ENCODE peak calls at places on chromosomes 2 and 18, in five cellular contexts. One of them, this sample, is unnamed.

GRCh38 chr2:235774153-235774552 is 280.3 kb downstream of the AGAP1 start:
- DNase-seq in thoracic aorta: no peak
- DNase-seq in CD8-positive, alpha-beta T cell: no peak
- DNase-seq in cardiac muscle cell: no peak
- DNase-seq in H7: peak
- DNase-seq in this sample: no peak

GRCh38 chr18:4106407-4107033 is 348.6 kb downstream of the DLGAP1 start:
- DNase-seq in thoracic aorta: peak
- DNase-seq in CD8-positive, alpha-beta T cell: peak
- DNase-seq in cardiac muscle cell: peak
- DNase-seq in H7: peak
- DNase-seq in this sample: peak

GRCh38 chr2:166665991-166666940 is 172.2 kb upstream of the SCN7A start:
- DNase-seq in thoracic aorta: no peak
- DNase-seq in CD8-positive, alpha-beta T cell: no peak
- DNase-seq in cardiac muscle cell: no peak
- DNase-seq in H7: no peak
- DNase-seq in this sample: peak

GRCh38 chr18:39969813-39970494 is 1985.1 kb upstream of the PIK3C3 start:
- DNase-seq in thoracic aorta: no peak
- DNase-seq in CD8-positive, alpha-beta T cell: no peak
- DNase-seq in cardiac muscle cell: no peak
- DNase-seq in H7: no peak
- DNase-seq in this sample: no peak

GRCh38 chr2:102027703-102028059 is 35.9 kb downstream of the IL1R2 start:
- DNase-seq in thoracic aorta: no peak
- DNase-seq in CD8-positive, alpha-beta T cell: no peak
- DNase-seq in cardiac muscle cell: no peak
- DNase-seq in H7: no peak
- DNase-seq in this sample: no peak

GRCh38 chr2:197925204-197925603 is 120.8 kb downstream of the PLCL1 start:
- DNase-seq in thoracic aorta: no peak
- DNase-seq in CD8-positive, alpha-beta T cell: no peak
- DNase-seq in cardiac muscle cell: no peak
- DNase-seq in H7: no peak
- DNase-seq in this sample: no peak

GRCh38 chr2:206311026-206311425 is 36.6 kb downstream of the ZDBF2 start:
- DNase-seq in thoracic aorta: no peak
- DNase-seq in CD8-positive, alpha-beta T cell: no peak
- DNase-seq in cardiac muscle cell: no peak
- DNase-seq in H7: peak
- DNase-seq in this sample: no peak

GRCh38 chr18:30862900-30863299 is 179.6 kb downstream of the DSC3 start:
- DNase-seq in thoracic aorta: no peak
- DNase-seq in CD8-positive, alpha-beta T cell: no peak
- DNase-seq in cardiac muscle cell: no peak
- DNase-seq in H7: no peak
- DNase-seq in this sample: no peak

GRCh38 chr2:135845257-135845656 is 8.3 kb upstream of the LCT start:
- DNase-seq in thoracic aorta: no peak
- DNase-seq in CD8-positive, alpha-beta T cell: no peak
- DNase-seq in cardiac muscle cell: no peak
- DNase-seq in H7: no peak
- DNase-seq in this sample: no peak

GRCh38 chr2:172558372-172558771 is 2.5 kb downstream of the PDK1 start:
- DNase-seq in thoracic aorta: no peak
- DNase-seq in CD8-positive, alpha-beta T cell: no peak
- DNase-seq in cardiac muscle cell: no peak
- DNase-seq in H7: no peak
- DNase-seq in this sample: no peak

GRCh38 chr2:45567974-45568789 is 42.9 kb downstream of the SRBD1 start:
- DNase-seq in thoracic aorta: no peak
- DNase-seq in CD8-positive, alpha-beta T cell: no peak
- DNase-seq in cardiac muscle cell: no peak
- DNase-seq in H7: no peak
- DNase-seq in this sample: no peak

GRCh38 chr2:4556136-4556535 is 852.8 kb downstream of the DCDC2C start:
- DNase-seq in thoracic aorta: no peak
- DNase-seq in CD8-positive, alpha-beta T cell: no peak
- DNase-seq in cardiac muscle cell: no peak
- DNase-seq in H7: no peak
- DNase-seq in this sample: no peak

GRCh38 chr2:166888180-166888579 is at the start of gene XIRP2:
- DNase-seq in thoracic aorta: no peak
- DNase-seq in CD8-positive, alpha-beta T cell: no peak
- DNase-seq in cardiac muscle cell: no peak
- DNase-seq in H7: no peak
- DNase-seq in this sample: no peak

GRCh38 chr2:109186656-109187250 is 57.7 kb downstream of the SH3RF3 start:
- DNase-seq in thoracic aorta: no peak
- DNase-seq in CD8-positive, alpha-beta T cell: no peak
- DNase-seq in cardiac muscle cell: no peak
- DNase-seq in H7: no peak
- DNase-seq in this sample: no peak

GRCh38 chr2:181426687-181427086 is 30.5 kb upstream of the ITGA4 start:
- DNase-seq in thoracic aorta: no peak
- DNase-seq in CD8-positive, alpha-beta T cell: no peak
- DNase-seq in cardiac muscle cell: no peak
- DNase-seq in H7: no peak
- DNase-seq in this sample: no peak

GRCh38 chr2:191150451-191151314 is at the start of gene STAT4:
- DNase-seq in thoracic aorta: no peak
- DNase-seq in CD8-positive, alpha-beta T cell: peak
- DNase-seq in cardiac muscle cell: peak
- DNase-seq in H7: peak
- DNase-seq in this sample: peak

GRCh38 chr2:29920130-29920577 is 1.2 kb downstream of the ALK start:
- DNase-seq in thoracic aorta: no peak
- DNase-seq in CD8-positive, alpha-beta T cell: peak
- DNase-seq in cardiac muscle cell: peak
- DNase-seq in H7: peak
- DNase-seq in this sample: no peak

GRCh38 chr2:220076734-220077133 is 449.3 kb downstream of the SLC4A3 start:
- DNase-seq in thoracic aorta: peak
- DNase-seq in CD8-positive, alpha-beta T cell: no peak
- DNase-seq in cardiac muscle cell: peak
- DNase-seq in H7: peak
- DNase-seq in this sample: peak

GRCh38 chr18:58544616-58545337 is 84.1 kb downstream of the ALPK2 start:
- DNase-seq in thoracic aorta: no peak
- DNase-seq in CD8-positive, alpha-beta T cell: no peak
- DNase-seq in cardiac muscle cell: no peak
- DNase-seq in H7: no peak
- DNase-seq in this sample: no peak

GRCh38 chr2:179340678-179341077 is 76.0 kb upstream of the SESTD1 start:
- DNase-seq in thoracic aorta: no peak
- DNase-seq in CD8-positive, alpha-beta T cell: no peak
- DNase-seq in cardiac muscle cell: peak
- DNase-seq in H7: no peak
- DNase-seq in this sample: no peak

GRCh38 chr18:2331496-2331895 is 239.8 kb downstream of the METTL4 start:
- DNase-seq in thoracic aorta: no peak
- DNase-seq in CD8-positive, alpha-beta T cell: no peak
- DNase-seq in cardiac muscle cell: no peak
- DNase-seq in H7: no peak
- DNase-seq in this sample: no peak

GRCh38 chr2:46179037-46179621 is 118.1 kb upstream of the EPAS1 start:
- DNase-seq in thoracic aorta: peak
- DNase-seq in CD8-positive, alpha-beta T cell: peak
- DNase-seq in cardiac muscle cell: no peak
- DNase-seq in H7: no peak
- DNase-seq in this sample: peak

GRCh38 chr18:50507120-50507590 is 52.7 kb upstream of the MAPK4 start:
- DNase-seq in thoracic aorta: no peak
- DNase-seq in CD8-positive, alpha-beta T cell: no peak
- DNase-seq in cardiac muscle cell: peak
- DNase-seq in H7: peak
- DNase-seq in this sample: no peak

GRCh38 chr2:238949710-238950345 is 101.9 kb downstream of the TWIST2 start:
- DNase-seq in thoracic aorta: no peak
- DNase-seq in CD8-positive, alpha-beta T cell: no peak
- DNase-seq in cardiac muscle cell: no peak
- DNase-seq in H7: no peak
- DNase-seq in this sample: no peak

GRCh38 chr2:9335322-9335754 is 88.0 kb downstream of the ITGB1BP1 start:
- DNase-seq in thoracic aorta: no peak
- DNase-seq in CD8-positive, alpha-beta T cell: no peak
- DNase-seq in cardiac muscle cell: no peak
- DNase-seq in H7: no peak
- DNase-seq in this sample: no peak

GRCh38 chr2:172701250-172701649 is 34.4 kb upstream of the RAPGEF4 start:
- DNase-seq in thoracic aorta: no peak
- DNase-seq in CD8-positive, alpha-beta T cell: no peak
- DNase-seq in cardiac muscle cell: no peak
- DNase-seq in H7: no peak
- DNase-seq in this sample: peak

GRCh38 chr2:85888020-85888744 is 608 bp downstream of the ST3GAL5 start:
- DNase-seq in thoracic aorta: no peak
- DNase-seq in CD8-positive, alpha-beta T cell: peak
- DNase-seq in cardiac muscle cell: peak
- DNase-seq in H7: peak
- DNase-seq in this sample: no peak

GRCh38 chr2:85886585-85886984 is 2.2 kb downstream of the ST3GAL5 start:
- DNase-seq in thoracic aorta: peak
- DNase-seq in CD8-positive, alpha-beta T cell: peak
- DNase-seq in cardiac muscle cell: no peak
- DNase-seq in H7: no peak
- DNase-seq in this sample: no peak

GRCh38 chr2:85888745-85889647 is at the start of gene ST3GAL5:
- DNase-seq in thoracic aorta: peak
- DNase-seq in CD8-positive, alpha-beta T cell: peak
- DNase-seq in cardiac muscle cell: peak
- DNase-seq in H7: peak
- DNase-seq in this sample: no peak

GRCh38 chr2:85887566-85888019 is 1.2 kb downstream of the ST3GAL5 start:
- DNase-seq in thoracic aorta: no peak
- DNase-seq in CD8-positive, alpha-beta T cell: peak
- DNase-seq in cardiac muscle cell: peak
- DNase-seq in H7: no peak
- DNase-seq in this sample: no peak

DNA sequence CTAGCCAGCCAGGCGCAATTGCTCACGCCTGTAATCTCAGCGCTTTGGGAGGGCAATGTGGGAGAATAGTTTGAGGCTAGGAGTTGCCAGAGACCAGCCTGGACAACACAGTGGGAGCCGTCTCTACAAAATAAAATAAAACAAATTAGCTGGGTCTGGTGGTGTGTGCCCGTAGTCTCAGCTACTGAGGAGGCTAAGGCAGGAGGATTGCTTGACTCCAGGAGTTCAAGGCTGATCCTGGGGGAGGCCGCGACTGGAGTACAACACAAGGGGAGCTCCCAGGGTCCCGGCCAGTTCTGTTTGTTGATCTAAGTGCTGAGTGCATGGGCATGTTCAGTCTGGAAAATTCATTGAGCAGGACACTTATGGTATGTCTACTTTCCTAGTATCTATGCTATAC is 2.6 kb downstream of the ST3GAL5 start:
- DNase-seq in thoracic aorta: no peak
- DNase-seq in CD8-positive, alpha-beta T cell: no peak
- DNase-seq in cardiac muscle cell: no peak
- DNase-seq in H7: no peak
- DNase-seq in this sample: no peak
- H3K4me3 ChIP-seq in thoracic aorta: no peak
- H3K4me3 ChIP-seq in CD8-positive, alpha-beta T cell: peak
- H3K4me3 ChIP-seq in cardiac muscle cell: no peak
- H3K4me3 ChIP-seq in H7: no peak
- H3K4me3 ChIP-seq in this sample: no peak

GRCh38 chr2:215753808-215754207 is 259.5 kb downstream of the MREG start:
- DNase-seq in thoracic aorta: peak
- DNase-seq in CD8-positive, alpha-beta T cell: no peak
- DNase-seq in cardiac muscle cell: no peak
- DNase-seq in H7: no peak
- DNase-seq in this sample: no peak

GRCh38 chr2:215754546-215754945 is 258.8 kb downstream of the MREG start:
- DNase-seq in thoracic aorta: no peak
- DNase-seq in CD8-positive, alpha-beta T cell: no peak
- DNase-seq in cardiac muscle cell: no peak
- DNase-seq in H7: no peak
- DNase-seq in this sample: no peak

GRCh38 chr2:215755651-215756350 is 257.6 kb downstream of the MREG start:
- DNase-seq in thoracic aorta: no peak
- DNase-seq in CD8-positive, alpha-beta T cell: no peak
- DNase-seq in cardiac muscle cell: no peak
- DNase-seq in H7: no peak
- DNase-seq in this sample: no peak

GRCh38 chr2:215758691-215759090 is 254.7 kb downstream of the MREG start:
- DNase-seq in thoracic aorta: no peak
- DNase-seq in CD8-positive, alpha-beta T cell: no peak
- DNase-seq in cardiac muscle cell: no peak
- DNase-seq in H7: no peak
- DNase-seq in this sample: no peak

GRCh38 chr2:215756351-215756731 is 257.0 kb downstream of the MREG start:
- DNase-seq in thoracic aorta: no peak
- DNase-seq in CD8-positive, alpha-beta T cell: no peak
- DNase-seq in cardiac muscle cell: no peak
- DNase-seq in H7: no peak
- DNase-seq in this sample: no peak
- H3K4me3 ChIP-seq in thoracic aorta: no peak
- H3K4me3 ChIP-seq in CD8-positive, alpha-beta T cell: no peak
- H3K4me3 ChIP-seq in cardiac muscle cell: no peak
- H3K4me3 ChIP-seq in H7: no peak
- H3K4me3 ChIP-seq in this sample: no peak

GRCh38 chr18:11751305-11752115 is 62.4 kb downstream of the GNAL start:
- DNase-seq in thoracic aorta: no peak
- DNase-seq in CD8-positive, alpha-beta T cell: no peak
- DNase-seq in cardiac muscle cell: no peak
- DNase-seq in H7: peak
- DNase-seq in this sample: no peak
- H3K4me3 ChIP-seq in thoracic aorta: peak
- H3K4me3 ChIP-seq in CD8-positive, alpha-beta T cell: no peak
- H3K4me3 ChIP-seq in cardiac muscle cell: peak
- H3K4me3 ChIP-seq in H7: peak
- H3K4me3 ChIP-seq in this sample: peak

DNA sequence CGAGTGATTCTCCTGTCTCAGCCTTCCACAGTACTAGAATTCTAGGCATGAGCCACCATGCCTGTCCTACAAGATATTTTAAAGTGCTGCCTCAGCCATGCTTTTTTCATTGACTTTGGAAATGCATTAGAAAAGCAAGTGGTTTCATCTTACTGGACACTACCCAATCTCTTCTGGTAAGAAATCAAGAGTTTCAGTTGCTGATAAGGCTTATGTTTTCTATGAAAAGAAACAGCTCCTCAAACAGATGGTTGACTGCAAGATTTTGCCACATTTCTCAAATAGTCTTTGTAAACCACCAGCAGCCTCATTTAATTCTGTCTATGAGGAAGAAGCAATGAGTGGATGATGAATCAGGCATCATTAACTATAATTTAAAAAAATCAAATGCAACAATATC is 264.5 kb upstream of the LRP1B start:
- DNase-seq in thoracic aorta: no peak
- DNase-seq in CD8-positive, alpha-beta T cell: no peak
- DNase-seq in cardiac muscle cell: no peak
- DNase-seq in H7: no peak
- DNase-seq in this sample: no peak
- H3K4me3 ChIP-seq in thoracic aorta: no peak
- H3K4me3 ChIP-seq in CD8-positive, alpha-beta T cell: no peak
- H3K4me3 ChIP-seq in cardiac muscle cell: no peak
- H3K4me3 ChIP-seq in H7: no peak
- H3K4me3 ChIP-seq in this sample: no peak